ENCODE peak calls at places on chromosomes 2 and 18, in nine cellular contexts. H is heart left ventricle; L is colonic mucosa; S is Peyer's patch; M is CD8-positive, alpha-beta memory T cell; Y is mesendoderm; N is A549; K is uterus; X is GM23248. A is an unnamed sample. For H3K4me1, the result is how much of the 10 kb centered on the place peaks cover.

GRCh38 chr2:18829331-18829902 is 240.0 kb upstream of the NT5C1B start:
- DNase-seq in H (no peak), L (no peak), S (no peak), M (no peak), Y (peak), N (peak), K (no peak), X (peak), A (no peak)

GRCh38 chr2:174840436-174840835 is 76.2 kb upstream of the CHRNA1 start:
- DNase-seq in H (no peak), L (no peak), S (no peak), M (no peak), Y (no peak), N (no peak), K (no peak), X (peak), A (no peak)

GRCh38 chr2:176464886-176465564 is 195.8 kb downstream of the MTX2 start:
- DNase-seq in H (no peak), L (no peak), S (no peak), M (no peak), Y (no peak), N (no peak), K (no peak), X (no peak), A (no peak)

GRCh38 chr18:48728204-48728833 is 189.5 kb downstream of the CTIF start:
- DNase-seq in H (no peak), L (no peak), S (no peak), M (no peak), Y (no peak), N (no peak), K (peak), X (peak), A (no peak)

GRCh38 chr18:31402026-31402373 is 25.4 kb downstream of the DSG4 start:
- DNase-seq in H (no peak), L (no peak), S (no peak), M (no peak), Y (no peak), N (peak), K (no peak), X (no peak), A (no peak)

GRCh38 chr2:229270551-229271410 is at the start of gene PID1:
- DNase-seq in H (peak), L (peak), S (no peak), M (no peak), Y (peak), N (peak), K (peak), X (peak), A (peak)

GRCh38 chr2:68465081-68465916 is 1.8 kb downstream of the FBXO48 start:
- DNase-seq in H (no peak), L (no peak), S (no peak), M (peak), Y (no peak), N (no peak), K (no peak), X (peak), A (no peak)

GRCh38 chr2:113795405-113795920 is 39.0 kb upstream of the SLC35F5 start:
- DNase-seq in H (no peak), L (no peak), S (no peak), M (no peak), Y (no peak), N (no peak), K (no peak), X (peak), A (no peak)

GRCh38 chr18:23387265-23387664 is 65.8 kb upstream of the RIOK3 start:
- DNase-seq in H (no peak), L (no peak), S (no peak), M (no peak), Y (no peak), N (no peak), K (no peak), X (no peak), A (no peak)

GRCh38 chr2:68974946-68975665 is 670 bp downstream of the GKN1 start:
- DNase-seq in H (no peak), L (no peak), S (no peak), M (no peak), Y (no peak), N (no peak), K (no peak), X (peak), A (no peak)

GRCh38 chr2:188561473-188561979 is 269.9 kb downstream of the GULP1 start:
- DNase-seq in H (no peak), L (no peak), S (no peak), M (no peak), Y (no peak), N (no peak), K (no peak), X (no peak), A (no peak)

GRCh38 chr2:48219555-48220436 is 310.2 kb upstream of the STON1 start:
- DNase-seq in H (no peak), L (no peak), S (peak), M (no peak), Y (no peak), N (no peak), K (no peak), X (no peak), A (peak)

GRCh38 chr2:208311321-208311720 is 45.3 kb downstream of the PIKFYVE start:
- DNase-seq in H (no peak), L (no peak), S (no peak), M (no peak), Y (no peak), N (no peak), K (no peak), X (no peak), A (no peak)

GRCh38 chr2:120368086-120368485 is 22.1 kb downstream of the INHBB start:
- DNase-seq in H (no peak), L (no peak), S (no peak), M (no peak), Y (no peak), N (no peak), K (no peak), X (no peak), A (no peak)

GRCh38 chr2:11765501-11765900 is 19.1 kb downstream of the LPIN1 start:
- DNase-seq in H (no peak), L (no peak), S (no peak), M (no peak), Y (no peak), N (no peak), K (no peak), X (no peak), A (no peak)

GRCh38 chr2:130152816-130153595 is 8.1 kb upstream of the CCDC74B start:
- DNase-seq in H (no peak), L (no peak), S (no peak), M (no peak), Y (no peak), N (no peak), K (no peak), X (no peak), A (no peak)

GRCh38 chr2:59974051-59974766 is 579.2 kb downstream of the BCL11A start:
- DNase-seq in H (no peak), L (no peak), S (no peak), M (no peak), Y (no peak), N (no peak), K (no peak), X (no peak), A (no peak)

GRCh38 chr2:137674991-137675390 is 289.3 kb upstream of the HNMT start:
- DNase-seq in H (no peak), L (no peak), S (no peak), M (no peak), Y (no peak), N (no peak), K (no peak), X (no peak), A (no peak)

GRCh38 chr2:15965564-15966019 is 25.2 kb downstream of the MYCN start:
- DNase-seq in H (no peak), L (no peak), S (peak), M (no peak), Y (no peak), N (no peak), K (no peak), X (no peak), A (no peak)

GRCh38 chr18:76958692-76959341 is 136.5 kb downstream of the ZNF236 start:
- DNase-seq in H (no peak), L (peak), S (no peak), M (no peak), Y (no peak), N (no peak), K (no peak), X (no peak), A (no peak)

GRCh38 chr2:111897924-111898702 is at the start of gene MERTK:
- DNase-seq in H (peak), L (peak), S (peak), M (no peak), Y (peak), N (peak), K (peak), X (peak), A (peak)

GRCh38 chr18:63575680-63576079 is 11.5 kb upstream of the SERPINB13 start:
- DNase-seq in H (no peak), L (no peak), S (no peak), M (no peak), Y (no peak), N (no peak), K (no peak), X (peak), A (no peak)

GRCh38 chr2:116747103-116747502 is 1067.4 kb upstream of the DDX18 start:
- DNase-seq in H (no peak), L (no peak), S (no peak), M (no peak), Y (no peak), N (no peak), K (no peak), X (no peak), A (no peak)

GRCh38 chr18:78659748-78660147 is 319.9 kb upstream of the SALL3 start:
- DNase-seq in H (no peak), L (no peak), S (no peak), M (no peak), Y (peak), N (no peak), K (no peak), X (no peak), A (no peak)

GRCh38 chr2:3677436-3677835 is 19.4 kb downstream of the ALLC start:
- DNase-seq in H (no peak), L (no peak), S (no peak), M (no peak), Y (no peak), N (no peak), K (no peak), X (no peak), A (no peak)

GRCh38 chr18:14086459-14087231 is 45.6 kb downstream of the ZNF519 start:
- DNase-seq in H (no peak), L (no peak), S (no peak), M (no peak), Y (peak), N (peak), K (no peak), X (peak), A (no peak)

GRCh38 chr2:189347540-189347939 is 93.7 kb upstream of the WDR75 start:
- DNase-seq in H (peak), L (peak), S (peak), M (no peak), Y (peak), N (peak), K (peak), X (peak), A (peak)

DNA sequence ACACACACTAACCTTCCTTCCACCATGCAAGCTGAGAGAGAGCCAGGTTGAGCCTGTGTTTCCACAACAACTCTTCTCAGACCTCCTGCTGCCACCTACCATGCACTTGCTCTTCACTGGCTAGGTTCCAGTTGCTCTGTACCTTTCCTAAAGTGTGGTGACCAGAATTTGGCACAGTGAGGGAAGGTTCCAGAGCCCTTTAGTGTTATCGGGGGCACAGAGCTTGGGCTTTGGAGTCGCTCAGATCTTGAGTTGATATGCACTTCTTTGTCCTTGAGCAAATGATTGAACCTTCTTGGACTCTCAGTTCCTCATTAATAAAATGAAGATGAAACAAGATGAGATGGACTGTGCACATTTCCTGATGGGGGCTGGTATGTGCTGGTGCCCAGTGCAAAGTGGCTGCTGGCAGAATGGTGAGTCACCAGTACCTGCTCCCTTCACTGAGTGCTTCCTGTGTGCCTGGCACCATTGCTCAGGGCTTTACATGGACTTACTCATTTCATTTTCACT is 47.1 kb downstream of the NEDD4L start:
- DNase-seq in H (no peak), L (peak), S (peak), M (no peak), Y (no peak), N (peak), K (no peak), X (no peak), A (no peak)
- H3K4me1 ChIP-seq in H (under half), L (under half), S (under half), M (under half), Y (under half), N (under half), K (under half), X (under half), A (under half)

DNA sequence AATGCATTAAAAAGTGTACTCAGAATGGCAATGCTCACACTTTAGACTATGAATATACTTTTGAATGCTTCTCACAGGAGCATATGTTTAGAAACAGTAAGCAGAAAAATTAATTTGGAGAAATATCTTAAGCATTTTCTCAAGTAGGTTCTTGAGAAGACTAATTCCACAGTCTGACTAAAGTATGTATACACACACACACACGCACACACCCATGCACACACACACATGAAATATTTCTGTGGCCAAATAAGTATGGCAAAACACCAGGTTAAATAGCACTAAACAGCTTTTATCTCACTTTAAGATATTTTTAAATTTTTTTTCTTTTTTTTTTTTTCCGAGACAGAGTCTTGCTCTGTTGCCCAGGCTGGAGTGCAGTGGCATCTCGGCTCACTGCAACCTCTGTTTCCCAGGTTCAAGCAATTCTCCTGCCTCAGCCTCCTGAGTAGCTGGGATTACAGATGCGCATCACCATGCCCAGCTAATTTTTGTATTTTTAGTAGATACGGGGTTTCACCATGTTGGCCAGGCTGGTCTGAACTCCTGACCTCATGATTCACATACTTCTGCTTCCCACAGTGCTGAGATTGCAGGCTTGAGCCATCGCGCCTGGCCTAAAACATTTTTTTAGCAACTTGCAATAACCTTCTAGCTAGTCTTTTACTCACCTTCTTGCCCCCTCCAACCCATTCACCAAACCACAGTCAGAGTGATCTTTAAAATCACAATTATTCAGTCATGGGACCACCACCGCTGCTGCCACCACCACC is 67.5 kb upstream of the SCG2 start:
- DNase-seq in H (no peak), L (no peak), S (no peak), M (no peak), Y (no peak), N (no peak), K (no peak), X (peak), A (no peak)
- H3K27ac ChIP-seq in H (no peak), L (no peak), S (no peak), M (no peak), Y (no peak), N (no peak), K (no peak), X (no peak), A (no peak)

DNA sequence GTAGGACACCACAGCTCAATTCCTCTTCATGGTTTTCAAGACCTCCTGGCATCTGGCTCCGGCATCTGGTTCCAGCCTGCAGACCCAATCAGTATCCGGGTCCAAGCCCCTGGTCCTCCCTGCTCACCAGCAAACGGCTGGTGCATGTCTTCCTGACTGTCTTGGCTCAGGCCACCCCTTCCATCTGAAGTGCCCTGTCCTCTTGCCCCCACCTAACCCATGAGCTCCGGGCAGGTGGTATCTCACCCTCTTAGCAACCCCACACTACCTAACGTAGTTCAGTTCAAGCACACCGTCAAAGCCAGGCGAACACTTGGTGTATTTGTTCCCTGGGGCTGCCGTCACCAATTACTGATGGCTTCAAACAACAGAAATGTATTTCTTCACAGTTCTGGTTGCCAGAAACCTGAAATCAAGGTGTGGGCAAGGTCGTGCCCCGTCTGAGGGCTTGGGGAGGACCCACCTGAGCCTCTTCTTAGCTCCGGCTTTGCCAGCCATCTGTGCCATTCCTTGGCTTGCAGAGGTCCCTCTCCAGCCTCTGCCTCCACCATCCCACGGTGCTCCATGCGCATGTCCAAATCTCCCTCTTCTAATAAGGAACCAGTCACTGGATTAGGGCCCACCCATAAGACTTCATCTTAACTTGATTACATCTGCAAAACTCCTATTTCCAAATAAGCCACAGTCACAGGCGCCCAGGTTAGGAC is 47.2 kb upstream of the ID2 start:
- DNase-seq in H (no peak), L (no peak), S (no peak), M (no peak), Y (no peak), N (no peak), K (no peak), X (no peak), A (no peak)
- H3K4me1 ChIP-seq in H (under half), L (under half), S (under half), M (under half), Y (under half), N (half or more), K (under half), X (under half), A (under half)

GRCh38 chr2:84894131-84894586 is 11.3 kb upstream of the TMSB10 start:
- DNase-seq in H (no peak), L (no peak), S (no peak), M (no peak), Y (peak), N (no peak), K (no peak), X (no peak), A (no peak)
- H3K27ac ChIP-seq in H (no peak), L (no peak), S (peak), M (no peak), Y (no peak), N (peak), K (no peak), X (no peak), A (no peak)

GRCh38 chr2:218896501-218897393 is 16.1 kb downstream of the WNT10A start:
- DNase-seq in H (no peak), L (peak), S (peak), M (peak), Y (peak), N (no peak), K (no peak), X (no peak), A (no peak)
- H3K4me1 ChIP-seq in H (under half), L (under half), S (under half), M (half or more), Y (under half), N (under half), K (under half), X (under half), A (under half)

DNA sequence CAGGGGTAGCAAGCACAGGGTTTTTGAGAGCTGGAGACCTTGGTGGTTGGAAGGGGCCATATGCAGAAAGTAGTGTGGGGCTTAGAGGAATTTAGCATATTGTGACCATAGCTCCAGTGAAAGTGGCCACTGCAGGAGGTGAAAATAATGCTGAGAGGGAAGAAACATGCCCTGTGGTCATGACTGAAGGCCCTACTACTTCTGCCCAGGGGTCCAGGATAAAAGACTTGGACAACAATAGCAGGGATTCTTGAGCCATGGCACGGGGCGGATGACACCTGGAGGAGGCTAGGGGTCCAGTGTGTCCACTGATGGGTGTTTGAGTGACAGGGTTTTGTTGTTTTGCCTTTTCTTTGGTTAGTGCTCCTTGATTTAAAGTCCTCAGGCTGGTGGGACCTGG is 694.6 kb downstream of the CPS1 start:
- DNase-seq in H (no peak), L (no peak), S (no peak), M (no peak), Y (peak), N (no peak), K (no peak), X (no peak), A (no peak)
- H3K27ac ChIP-seq in H (no peak), L (no peak), S (no peak), M (no peak), Y (no peak), N (no peak), K (no peak), X (no peak), A (no peak)

DNA sequence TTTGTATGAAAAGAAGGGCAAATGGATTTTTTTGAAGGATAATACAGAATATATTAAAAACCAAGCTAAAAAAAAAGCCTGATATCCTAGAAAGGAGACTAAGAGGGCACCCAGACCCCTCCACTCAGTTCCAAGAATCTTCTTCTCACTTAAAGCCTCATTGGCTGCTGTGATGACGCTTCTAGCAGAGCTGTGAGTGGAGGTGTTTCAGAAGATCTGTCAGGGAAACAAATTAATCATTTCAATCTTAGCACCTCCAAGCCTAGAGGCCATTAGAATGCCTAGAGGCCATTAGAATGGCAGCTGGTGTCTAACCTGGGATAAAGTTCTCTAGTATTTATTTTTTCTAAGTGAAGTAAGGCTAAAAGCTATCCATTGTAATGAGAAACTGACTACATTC is 164.2 kb upstream of the TMEM200C start:
- DNase-seq in H (no peak), L (no peak), S (no peak), M (no peak), Y (peak), N (no peak), K (no peak), X (no peak), A (no peak)
- H3K4me1 ChIP-seq in H (under half), L (under half), S (under half), M (under half), Y (under half), N (under half), K (under half), X (under half), A (under half)

A was measured in right lobe of liver.